ENCODE peak calls at places on chromosomes 3 and 15, in five cellular contexts. One of them, this sample, is unnamed.

GRCh38 chr3:10950476-10951294 is 41.9 kb upstream of the SLC6A1 start:
- DNase-seq in AG04450: peak
- DNase-seq in PC-3: peak
- DNase-seq in esophagus muscularis mucosa: no peak
- DNase-seq in WERI-Rb-1: peak
- DNase-seq in this sample: no peak

GRCh38 chr15:23038741-23039150 is 623 bp downstream of the TUBGCP5 start:
- DNase-seq in WERI-Rb-1: no peak
- DNase-seq in PC-3: peak
- DNase-seq in AG04450: no peak
- DNase-seq in esophagus muscularis mucosa: no peak
- DNase-seq in this sample: no peak

GRCh38 chr3:146241523-146242240 is 9.2 kb downstream of the PLSCR4 start:
- DNase-seq in PC-3: no peak
- DNase-seq in esophagus muscularis mucosa: no peak
- DNase-seq in WERI-Rb-1: no peak
- DNase-seq in AG04450: no peak
- DNase-seq in this sample: no peak

GRCh38 chr3:135310317-135310716 is 515.3 kb downstream of the EPHB1 start:
- DNase-seq in PC-3: peak
- DNase-seq in WERI-Rb-1: no peak
- DNase-seq in AG04450: no peak
- DNase-seq in esophagus muscularis mucosa: no peak
- DNase-seq in this sample: no peak

GRCh38 chr15:76155742-76156141 is 96.0 kb downstream of the TMEM266 start:
- DNase-seq in esophagus muscularis mucosa: no peak
- DNase-seq in WERI-Rb-1: no peak
- DNase-seq in AG04450: no peak
- DNase-seq in PC-3: no peak
- DNase-seq in this sample: no peak

GRCh38 chr3:45666729-45667440 is 22.3 kb upstream of the SACM1L start:
- DNase-seq in esophagus muscularis mucosa: no peak
- DNase-seq in AG04450: no peak
- DNase-seq in PC-3: peak
- DNase-seq in WERI-Rb-1: no peak
- DNase-seq in this sample: no peak

GRCh38 chr3:57409471-57409870 is 117.0 kb upstream of the ASB14 start:
- DNase-seq in esophagus muscularis mucosa: no peak
- DNase-seq in AG04450: no peak
- DNase-seq in WERI-Rb-1: no peak
- DNase-seq in PC-3: no peak
- DNase-seq in this sample: no peak

GRCh38 chr3:64164309-64164708 is 61.0 kb downstream of the PRICKLE2 start:
- DNase-seq in PC-3: no peak
- DNase-seq in AG04450: no peak
- DNase-seq in esophagus muscularis mucosa: no peak
- DNase-seq in WERI-Rb-1: no peak
- DNase-seq in this sample: no peak

GRCh38 chr3:30691944-30692343 is 85.5 kb downstream of the TGFBR2 start:
- DNase-seq in AG04450: no peak
- DNase-seq in PC-3: no peak
- DNase-seq in WERI-Rb-1: no peak
- DNase-seq in esophagus muscularis mucosa: no peak
- DNase-seq in this sample: no peak

GRCh38 chr3:131899021-131899420 is 135.8 kb downstream of the CPNE4 start:
- DNase-seq in WERI-Rb-1: no peak
- DNase-seq in AG04450: no peak
- DNase-seq in PC-3: no peak
- DNase-seq in esophagus muscularis mucosa: no peak
- DNase-seq in this sample: no peak

GRCh38 chr15:81296673-81297072 is 27.3 kb downstream of the STARD5 start:
- DNase-seq in PC-3: no peak
- DNase-seq in AG04450: no peak
- DNase-seq in esophagus muscularis mucosa: no peak
- DNase-seq in WERI-Rb-1: no peak
- DNase-seq in this sample: peak

GRCh38 chr3:88149146-88149515 is 628 bp upstream of the C3orf38 start:
- DNase-seq in WERI-Rb-1: peak
- DNase-seq in PC-3: no peak
- DNase-seq in esophagus muscularis mucosa: no peak
- DNase-seq in AG04450: no peak
- DNase-seq in this sample: peak

GRCh38 chr3:81793410-81793809 is 32.0 kb upstream of the GBE1 start:
- DNase-seq in WERI-Rb-1: no peak
- DNase-seq in AG04450: no peak
- DNase-seq in esophagus muscularis mucosa: no peak
- DNase-seq in PC-3: no peak
- DNase-seq in this sample: no peak

GRCh38 chr15:26890988-26891387 is 24.1 kb downstream of the GABRA5 start:
- DNase-seq in esophagus muscularis mucosa: no peak
- DNase-seq in WERI-Rb-1: no peak
- DNase-seq in AG04450: no peak
- DNase-seq in PC-3: no peak
- DNase-seq in this sample: no peak

GRCh38 chr15:88645171-88646087 is 6.6 kb downstream of the ISG20 start:
- DNase-seq in esophagus muscularis mucosa: no peak
- DNase-seq in PC-3: no peak
- DNase-seq in AG04450: no peak
- DNase-seq in WERI-Rb-1: no peak
- DNase-seq in this sample: no peak

GRCh38 chr3:101567528-101568317 is 6.1 kb downstream of the TRMT10C start:
- DNase-seq in WERI-Rb-1: no peak
- DNase-seq in esophagus muscularis mucosa: no peak
- DNase-seq in PC-3: peak
- DNase-seq in AG04450: peak
- DNase-seq in this sample: no peak

GRCh38 chr15:79513916-79514315 is 81.8 kb downstream of the MINAR1 start:
- DNase-seq in PC-3: no peak
- DNase-seq in WERI-Rb-1: no peak
- DNase-seq in esophagus muscularis mucosa: peak
- DNase-seq in AG04450: no peak
- DNase-seq in this sample: no peak

GRCh38 chr3:142929109-142929508 is 34.4 kb downstream of the PAQR9 start:
- DNase-seq in AG04450: no peak
- DNase-seq in WERI-Rb-1: peak
- DNase-seq in PC-3: peak
- DNase-seq in esophagus muscularis mucosa: no peak
- DNase-seq in this sample: peak

GRCh38 chr3:50204052-50204803 is 843 bp upstream of the SLC38A3 start:
- DNase-seq in AG04450: no peak
- DNase-seq in esophagus muscularis mucosa: no peak
- DNase-seq in WERI-Rb-1: peak
- DNase-seq in PC-3: no peak
- DNase-seq in this sample: no peak

GRCh38 chr3:40557558-40558161 is 32.9 kb downstream of the ZNF621 start:
- DNase-seq in WERI-Rb-1: no peak
- DNase-seq in esophagus muscularis mucosa: no peak
- DNase-seq in AG04450: no peak
- DNase-seq in PC-3: no peak
- DNase-seq in this sample: no peak

GRCh38 chr15:67174864-67175573 is 79.4 kb downstream of the AAGAB start:
- DNase-seq in AG04450: no peak
- DNase-seq in PC-3: peak
- DNase-seq in esophagus muscularis mucosa: no peak
- DNase-seq in WERI-Rb-1: no peak
- DNase-seq in this sample: no peak

GRCh38 chr3:81713018-81713417 is 48.4 kb downstream of the GBE1 start:
- DNase-seq in WERI-Rb-1: no peak
- DNase-seq in PC-3: no peak
- DNase-seq in esophagus muscularis mucosa: no peak
- DNase-seq in AG04450: no peak
- DNase-seq in this sample: no peak

GRCh38 chr3:126293370-126294082 is 63.7 kb downstream of the KLF15 start:
- DNase-seq in AG04450: no peak
- DNase-seq in PC-3: no peak
- DNase-seq in WERI-Rb-1: no peak
- DNase-seq in esophagus muscularis mucosa: peak
- DNase-seq in this sample: no peak

GRCh38 chr3:41026394-41027177 is 172.7 kb upstream of the CTNNB1 start:
- DNase-seq in WERI-Rb-1: peak
- DNase-seq in AG04450: peak
- DNase-seq in PC-3: peak
- DNase-seq in esophagus muscularis mucosa: no peak
- DNase-seq in this sample: no peak

GRCh38 chr3:69309810-69310209 is 76.1 kb downstream of the FRMD4B start:
- DNase-seq in WERI-Rb-1: peak
- DNase-seq in AG04450: no peak
- DNase-seq in PC-3: peak
- DNase-seq in esophagus muscularis mucosa: no peak
- DNase-seq in this sample: peak

GRCh38 chr3:71078723-71079525 is 504.6 kb downstream of the FOXP1 start:
- DNase-seq in WERI-Rb-1: no peak
- DNase-seq in AG04450: no peak
- DNase-seq in esophagus muscularis mucosa: no peak
- DNase-seq in PC-3: no peak
- DNase-seq in this sample: no peak

GRCh38 chr15:89116404-89116803 is 28.1 kb downstream of the ABHD2 start:
- DNase-seq in AG04450: no peak
- DNase-seq in esophagus muscularis mucosa: no peak
- DNase-seq in WERI-Rb-1: no peak
- DNase-seq in PC-3: no peak
- DNase-seq in this sample: peak

GRCh38 chr15:65940618-65940909 is 71.3 kb downstream of the RAB11A start:
- DNase-seq in WERI-Rb-1: no peak
- DNase-seq in PC-3: peak
- DNase-seq in AG04450: no peak
- DNase-seq in esophagus muscularis mucosa: no peak
- DNase-seq in this sample: no peak

GRCh38 chr15:92709064-92709463 is 53.5 kb upstream of the FAM174B start:
- DNase-seq in PC-3: peak
- DNase-seq in esophagus muscularis mucosa: no peak
- DNase-seq in WERI-Rb-1: no peak
- DNase-seq in AG04450: no peak
- DNase-seq in this sample: no peak

DNA sequence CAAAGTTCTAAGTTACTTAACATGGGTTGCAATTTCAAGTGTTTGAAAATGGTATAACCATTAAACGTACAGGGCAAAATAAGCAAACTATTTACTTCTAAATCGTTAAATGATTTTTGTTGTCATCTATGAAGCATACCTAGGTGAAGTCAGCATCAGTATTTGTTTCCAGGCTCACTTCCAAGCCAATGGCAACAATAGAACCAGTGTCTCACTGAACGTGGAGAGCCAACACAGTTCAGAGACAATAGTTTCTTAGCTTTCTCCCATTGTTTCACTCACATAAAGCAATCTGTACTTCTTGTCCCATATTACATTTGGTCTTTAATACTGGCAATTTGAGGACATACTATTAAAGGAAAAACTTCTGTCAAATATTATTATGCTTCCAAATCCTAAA is 397.2 kb downstream of the MECOM start:
- DNase-seq in AG04450: no peak
- DNase-seq in PC-3: peak
- DNase-seq in esophagus muscularis mucosa: no peak
- DNase-seq in WERI-Rb-1: no peak
- DNase-seq in this sample: no peak
- H3K27ac ChIP-seq in AG04450: no peak
- H3K27ac ChIP-seq in PC-3: no peak
- H3K27ac ChIP-seq in esophagus muscularis mucosa: no peak
- H3K27ac ChIP-seq in WERI-Rb-1: no peak
- H3K27ac ChIP-seq in this sample: no peak

GRCh38 chr3:27721717-27722564 is at the start of gene EOMES:
- DNase-seq in esophagus muscularis mucosa: no peak
- DNase-seq in WERI-Rb-1: peak
- DNase-seq in PC-3: peak
- DNase-seq in AG04450: no peak
- DNase-seq in this sample: peak
- TF ChIP-seq CTCF in esophagus muscularis mucosa: no peak
- TF ChIP-seq CTCF in WERI-Rb-1: peak
- TF ChIP-seq CTCF in PC-3: peak
- TF ChIP-seq CTCF in AG04450: no peak
- TF ChIP-seq CTCF in this sample: peak

GRCh38 chr15:29270976-29271375 is 1.4 kb upstream of the NSMCE3 start:
- DNase-seq in PC-3: peak
- DNase-seq in WERI-Rb-1: no peak
- DNase-seq in AG04450: no peak
- DNase-seq in esophagus muscularis mucosa: no peak
- DNase-seq in this sample: no peak

GRCh38 chr15:29268706-29269484 is 727 bp downstream of the NSMCE3 start:
- DNase-seq in AG04450: no peak
- DNase-seq in PC-3: peak
- DNase-seq in esophagus muscularis mucosa: no peak
- DNase-seq in WERI-Rb-1: peak
- DNase-seq in this sample: peak

GRCh38 chr15:29272219-29272618 is 2.6 kb upstream of the NSMCE3 start:
- DNase-seq in PC-3: no peak
- DNase-seq in WERI-Rb-1: no peak
- DNase-seq in AG04450: no peak
- DNase-seq in esophagus muscularis mucosa: no peak
- DNase-seq in this sample: no peak

GRCh38 chr15:29270169-29270955 is 740 bp upstream of the NSMCE3 start:
- DNase-seq in PC-3: peak
- DNase-seq in WERI-Rb-1: no peak
- DNase-seq in AG04450: no peak
- DNase-seq in esophagus muscularis mucosa: no peak
- DNase-seq in this sample: peak

DNA sequence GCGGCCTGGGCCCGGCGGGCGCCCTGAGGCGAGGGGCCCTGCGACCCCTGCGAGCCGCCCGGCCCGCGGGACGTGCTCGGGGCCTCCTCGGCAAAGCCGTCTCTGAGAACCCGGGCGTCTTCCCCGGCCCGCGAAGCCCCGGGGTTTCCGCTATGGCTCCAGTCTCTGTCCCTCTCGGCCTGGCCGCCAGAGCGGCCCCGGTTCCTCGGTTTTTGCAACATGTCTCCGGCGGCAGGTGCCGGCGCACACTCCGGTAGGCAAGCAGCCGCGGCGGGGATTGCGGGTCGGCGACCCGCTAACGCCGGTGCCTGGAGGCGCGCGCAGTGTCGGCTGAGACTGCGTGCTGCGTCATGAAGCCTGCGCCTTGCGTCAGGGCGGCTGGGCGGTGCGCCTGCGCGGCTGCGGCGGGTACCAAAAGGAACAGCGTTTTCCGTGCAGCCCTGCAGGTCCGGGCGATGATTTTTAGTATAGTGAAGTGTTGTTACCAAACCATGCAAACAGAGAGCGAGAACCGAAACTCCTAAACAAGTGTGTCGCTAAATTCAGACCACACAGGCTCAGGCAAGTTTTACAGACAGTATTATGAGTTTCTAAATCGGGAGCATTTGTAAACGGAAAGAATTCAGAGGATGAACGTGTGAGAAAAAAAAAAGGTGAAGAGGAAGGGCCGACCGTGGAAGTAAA is at the start of gene NSMCE3:
- DNase-seq in WERI-Rb-1: peak
- DNase-seq in AG04450: peak
- DNase-seq in esophagus muscularis mucosa: peak
- DNase-seq in PC-3: peak
- DNase-seq in this sample: peak
- H3K4me3 ChIP-seq in WERI-Rb-1: peak
- H3K4me3 ChIP-seq in AG04450: peak
- H3K4me3 ChIP-seq in esophagus muscularis mucosa: peak
- H3K4me3 ChIP-seq in PC-3: peak
- H3K4me3 ChIP-seq in this sample: peak

DNA sequence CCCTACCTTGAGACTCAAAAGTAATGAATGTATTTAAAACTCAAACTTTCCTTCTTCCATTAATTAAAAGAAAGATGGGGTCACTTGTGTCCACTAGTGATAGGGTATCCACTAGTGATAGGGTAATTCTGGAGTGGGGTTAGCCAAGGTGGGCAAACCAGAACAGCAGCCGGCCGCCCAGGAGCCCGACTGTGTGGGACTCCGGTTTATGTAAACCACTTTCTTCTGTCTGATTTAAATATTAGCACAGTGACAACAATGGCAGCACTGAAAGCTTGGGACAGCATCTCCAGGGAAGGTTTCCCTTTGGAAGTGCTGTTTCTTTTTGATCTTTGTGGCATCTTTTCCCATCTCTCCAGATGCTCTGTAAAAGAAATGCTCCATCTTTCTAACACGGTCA is 722 bp downstream of the MYZAP start:
- DNase-seq in WERI-Rb-1: no peak
- DNase-seq in AG04450: no peak
- DNase-seq in esophagus muscularis mucosa: no peak
- DNase-seq in PC-3: no peak
- DNase-seq in this sample: no peak
- H3K27ac ChIP-seq in WERI-Rb-1: no peak
- H3K27ac ChIP-seq in AG04450: no peak
- H3K27ac ChIP-seq in esophagus muscularis mucosa: peak
- H3K27ac ChIP-seq in PC-3: no peak
- H3K27ac ChIP-seq in this sample: no peak